ENCODE peak calls at places on chromosomes 13 and 19, in seven cellular contexts. R is NCI-H2081; J is NCI-H1092; I is skeletal muscle cell; K is psoas muscle; U is SW 1271; N is stimulated activated CD4-positive, alpha-beta T cell treated with anti-CD3 and anti-CD28 coated beads, TNF-alpha, amount 100 ng/mL, for 48 hours. M is an unnamed sample.
A peak's percentile ranks its signal among the peaks of the same experiment; 100 is the strongest.

GRCh38 chr19:5676711-5677110 is 3.6 kb downstream of the MICOS13 start:
- DNase-seq in K (no peak), R (no peak), U (no peak), J (no peak), N (no peak), I (no peak), M (no peak)

GRCh38 chr19:48403606-48404005 is 10.1 kb downstream of the GRIN2D start:
- DNase-seq in K (no peak), U (peak; percentile 65), J (no peak), I (no peak), R (no peak), N (no peak), M (no peak)

GRCh38 chr19:848457-848921 is 3.6 kb upstream of the ELANE start:
- DNase-seq in U (no peak), J (no peak), I (no peak), R (no peak), N (no peak), K (peak; percentile 69), M (no peak)

GRCh38 chr13:18959229-18959628 is 222.4 kb downstream of the TUBA3C start:
- DNase-seq in N (no peak), R (no peak), U (no peak), J (no peak), K (no peak), I (no peak), M (no peak)

GRCh38 chr13:20760872-20761271 is 12.9 kb downstream of the EEF1AKMT1 start:
- DNase-seq in N (no peak), K (no peak), I (no peak), U (no peak), R (no peak), J (no peak), M (no peak)

GRCh38 chr13:92315265-92315664 is 911.3 kb upstream of the GPC6 start:
- DNase-seq in R (no peak), I (no peak), N (no peak), U (no peak), K (no peak), J (no peak), M (no peak)

GRCh38 chr13:98549728-98550317 is 27.1 kb downstream of the STK24 start:
- DNase-seq in I (no peak), N (no peak), K (no peak), J (no peak), U (no peak), R (no peak), M (no peak)

GRCh38 chr13:76656496-76656895 is 229.7 kb downstream of the KCTD12 start:
- DNase-seq in I (no peak), N (no peak), J (no peak), U (no peak), K (no peak), R (no peak), M (no peak)

GRCh38 chr13:39676315-39676876 is 20.9 kb downstream of the COG6 start:
- DNase-seq in J (peak; percentile 3), I (no peak), U (peak; percentile 56), K (no peak), N (no peak), R (peak; percentile 59), M (peak; percentile 37)

GRCh38 chr13:39895254-39895653 is 239.8 kb downstream of the COG6 start:
- DNase-seq in U (no peak), I (no peak), K (no peak), R (no peak), N (no peak), J (no peak), M (no peak)

GRCh38 chr13:73334459-73334858 is 275.7 kb downstream of the KLF5 start:
- DNase-seq in J (no peak), U (no peak), R (no peak), N (no peak), K (no peak), I (no peak), M (no peak)

GRCh38 chr13:26255717-26256277 is 1.9 kb downstream of the CDK8 start:
- DNase-seq in K (no peak), R (no peak), U (peak; percentile 7), I (no peak), J (peak; percentile 5), N (no peak), M (no peak)